ENCODE peak calls at places on chromosomes 16 and 17, in nine cellular contexts. A is A549, U is HCT116, K is Peyer's patch, I is stomach, L is sigmoid colon, H is gastrocnemius medialis, T is vagina, O is adrenal gland. N is an unnamed sample. For H3K4me1, the result is how much of the 10 kb centered on the place peaks cover.

GRCh38 chr17:41009301-41009760 is 403 bp upstream of the KRTAP3-1 start:
- DNase-seq in A (no peak), U (no peak), K (no peak), I (no peak), L (no peak), H (no peak), T (no peak), O (no peak), N (no peak)

GRCh38 chr16:17331071-17331521 is 139.7 kb downstream of the XYLT1 start:
- DNase-seq in A (no peak), U (no peak), K (no peak), I (no peak), L (peak), H (peak), T (no peak), O (peak), N (no peak)

GRCh38 chr16:19486744-19487325 is 35.1 kb downstream of the GDE1 start:
- DNase-seq in A (peak), U (no peak), K (no peak), I (no peak), L (no peak), H (no peak), T (no peak), O (no peak), N (no peak)

GRCh38 chr17:80377798-80378197 is 37.2 kb upstream of the ENDOV start:
- DNase-seq in A (no peak), U (no peak), K (no peak), I (no peak), L (peak), H (no peak), T (no peak), O (no peak), N (no peak)

GRCh38 chr16:85912271-85912974 is 13.5 kb downstream of the IRF8 start:
- DNase-seq in A (no peak), U (no peak), K (peak), I (no peak), L (peak), H (peak), T (no peak), O (peak), N (no peak)

GRCh38 chr17:30299000-30299399 is 7.3 kb upstream of the BLMH start:
- DNase-seq in A (peak), U (no peak), K (no peak), I (no peak), L (no peak), H (no peak), T (no peak), O (no peak), N (no peak)

GRCh38 chr17:49523706-49524472 is 28.8 kb downstream of the NGFR start:
- DNase-seq in A (no peak), U (no peak), K (peak), I (peak), L (no peak), H (no peak), T (no peak), O (no peak), N (no peak)

GRCh38 chr17:60381958-60382357 is 10.0 kb downstream of the USP32 start:
- DNase-seq in A (no peak), U (no peak), K (no peak), I (no peak), L (no peak), H (no peak), T (no peak), O (no peak), N (no peak)

GRCh38 chr17:49762148-49762941 is 1.6 kb downstream of the FAM117A start:
- DNase-seq in A (no peak), U (no peak), K (no peak), I (no peak), L (no peak), H (no peak), T (no peak), O (no peak), N (no peak)

GRCh38 chr17:50304781-50305404 is 30.6 kb downstream of the TMEM92 start:
- DNase-seq in A (no peak), U (no peak), K (no peak), I (peak), L (no peak), H (no peak), T (no peak), O (no peak), N (no peak)

GRCh38 chr16:87286839-87287626 is 30.2 kb downstream of the C16orf95 start:
- DNase-seq in A (no peak), U (no peak), K (no peak), I (no peak), L (no peak), H (no peak), T (no peak), O (no peak), N (no peak)

GRCh38 chr16:30649725-30650368 is 913 bp upstream of the PRR14 start:
- DNase-seq in A (no peak), U (no peak), K (no peak), I (no peak), L (no peak), H (no peak), T (no peak), O (no peak), N (no peak)

GRCh38 chr17:36611345-36612072 is 10.1 kb downstream of the MRM1 start:
- DNase-seq in A (peak), U (no peak), K (no peak), I (no peak), L (no peak), H (no peak), T (no peak), O (peak), N (no peak)

GRCh38 chr17:36004604-36005003 is 3.3 kb upstream of the CCL15 start:
- DNase-seq in A (no peak), U (no peak), K (no peak), I (no peak), L (no peak), H (no peak), T (no peak), O (no peak), N (no peak)

GRCh38 chr17:67390646-67391480 is 13.8 kb downstream of the PITPNC1 start:
- DNase-seq in A (peak), U (peak), K (no peak), I (peak), L (no peak), H (peak), T (no peak), O (peak), N (peak)

GRCh38 chr17:48351916-48352332 is 78.1 kb downstream of the SKAP1 start:
- DNase-seq in A (peak), U (peak), K (no peak), I (no peak), L (no peak), H (no peak), T (no peak), O (no peak), N (no peak)

GRCh38 chr17:1916339-1916738 is 86.5 kb downstream of the RPA1 start:
- DNase-seq in A (no peak), U (no peak), K (no peak), I (no peak), L (no peak), H (no peak), T (no peak), O (no peak), N (peak)

GRCh38 chr17:56499799-56500388 is 93.6 kb upstream of the NOG start:
- DNase-seq in A (peak), U (peak), K (no peak), I (no peak), L (no peak), H (no peak), T (no peak), O (no peak), N (no peak)

GRCh38 chr17:55536205-55536604 is 25.0 kb upstream of the SMIM36 start:
- DNase-seq in A (no peak), U (no peak), K (no peak), I (no peak), L (no peak), H (no peak), T (no peak), O (no peak), N (no peak)

GRCh38 chr17:50657627-50658026 is 22.9 kb downstream of the ABCC3 start:
- DNase-seq in A (no peak), U (no peak), K (peak), I (no peak), L (no peak), H (no peak), T (no peak), O (no peak), N (no peak)

GRCh38 chr17:45117283-45117682 is 15.0 kb downstream of the PLCD3 start:
- DNase-seq in A (no peak), U (no peak), K (no peak), I (no peak), L (no peak), H (no peak), T (no peak), O (no peak), N (no peak)

GRCh38 chr16:15907863-15908478 is 19.6 kb upstream of the CEP20 start:
- DNase-seq in A (peak), U (peak), K (no peak), I (peak), L (peak), H (peak), T (no peak), O (peak), N (no peak)

GRCh38 chr17:73657473-73658116 is 13.3 kb upstream of the SDK2 start:
- DNase-seq in A (peak), U (peak), K (peak), I (peak), L (no peak), H (no peak), T (no peak), O (peak), N (peak)

GRCh38 chr17:8740486-8740885 is 4.2 kb downstream of the CCDC42 start:
- DNase-seq in A (no peak), U (no peak), K (no peak), I (no peak), L (no peak), H (no peak), T (no peak), O (no peak), N (no peak)

GRCh38 chr16:73173396-73173795 is 125.5 kb upstream of the ZFHX3 start:
- DNase-seq in A (no peak), U (no peak), K (no peak), I (no peak), L (no peak), H (no peak), T (no peak), O (no peak), N (no peak)

GRCh38 chr16:73171380-73171779 is 123.5 kb upstream of the ZFHX3 start:
- DNase-seq in A (no peak), U (no peak), K (no peak), I (no peak), L (no peak), H (no peak), T (no peak), O (no peak), N (no peak)

GRCh38 chr16:73172621-73173312 is 124.8 kb upstream of the ZFHX3 start:
- DNase-seq in A (no peak), U (no peak), K (peak), I (peak), L (peak), H (peak), T (no peak), O (peak), N (peak)

GRCh38 chr16:73170587-73170986 is 122.7 kb upstream of the ZFHX3 start:
- DNase-seq in A (no peak), U (no peak), K (no peak), I (no peak), L (no peak), H (no peak), T (no peak), O (no peak), N (no peak)

DNA sequence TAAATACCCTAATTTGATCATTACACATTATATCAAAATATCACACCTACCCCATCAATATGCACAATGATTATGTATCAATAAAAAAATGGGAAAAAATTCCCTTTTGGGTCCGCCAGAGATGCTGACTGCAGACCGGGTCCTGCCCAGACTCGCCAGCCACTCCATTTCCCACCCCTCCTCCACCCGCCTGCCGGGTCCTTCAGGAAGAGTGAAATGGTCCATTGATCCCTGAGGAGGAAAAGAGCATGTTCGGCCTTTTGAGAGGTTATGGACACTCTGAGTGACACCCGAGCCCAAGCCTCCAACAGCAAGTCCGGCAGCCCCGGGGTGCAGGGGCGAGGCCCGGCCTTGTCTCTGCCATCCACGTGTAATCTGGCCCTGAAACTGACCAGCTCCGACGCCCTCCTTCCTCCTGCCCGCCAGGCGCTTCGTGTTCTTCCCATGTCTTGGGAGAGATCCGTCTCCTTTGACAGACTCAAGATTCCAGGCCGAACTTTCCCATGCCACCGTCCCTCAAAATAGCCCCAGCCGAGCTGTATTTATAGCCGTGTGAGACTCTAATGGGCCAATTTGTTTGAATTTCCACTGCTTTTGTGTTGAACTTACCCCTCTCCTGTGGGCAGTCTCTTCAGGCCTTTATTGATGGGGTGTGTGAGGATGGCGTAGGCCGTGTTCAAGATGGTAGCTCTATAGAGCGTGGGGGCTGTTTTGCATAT is 124.1 kb upstream of the ZFHX3 start:
- DNase-seq in A (no peak), U (no peak), K (no peak), I (no peak), L (no peak), H (no peak), T (no peak), O (no peak), N (no peak)
- TF ChIP-seq POLR2A in A (no peak), U (no peak), K (no peak), I (no peak), L (no peak), H (no peak), T (no peak), O (no peak), N (no peak)

DNA sequence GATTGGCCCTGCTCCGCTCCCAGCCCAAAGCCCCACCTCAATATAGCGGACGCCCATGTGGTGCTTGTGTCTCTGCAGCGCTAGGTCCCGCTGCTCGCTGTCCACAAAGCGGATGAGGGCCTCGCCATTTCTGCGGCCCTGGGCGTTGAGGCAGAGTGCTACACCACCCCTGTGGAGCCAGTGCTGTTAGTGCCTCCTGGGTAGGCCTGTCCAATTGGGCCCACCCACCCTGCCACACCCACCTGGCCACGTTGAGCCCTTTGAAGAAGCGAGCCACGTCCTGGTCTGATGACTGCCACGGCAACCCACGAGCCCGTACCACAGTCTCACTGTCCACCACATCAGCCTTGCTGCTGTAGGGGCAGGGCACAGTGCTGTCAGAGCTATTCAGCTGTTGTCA is 3.6 kb downstream of the ESRP2 start:
- DNase-seq in A (no peak), U (no peak), K (peak), I (no peak), L (peak), H (peak), T (no peak), O (no peak), N (peak)
- H3K4me1 ChIP-seq in A (under half), U (under half), K (under half), I (under half), L (under half), H (under half), T (under half), O (under half), N (under half)

GRCh38 chr16:65788434-65789147 is 577.9 kb upstream of the CDH5 start:
- DNase-seq in A (no peak), U (no peak), K (no peak), I (no peak), L (no peak), H (no peak), T (no peak), O (no peak), N (no peak)

GRCh38 chr16:65783709-65784474 is 582.6 kb upstream of the CDH5 start:
- DNase-seq in A (no peak), U (no peak), K (no peak), I (no peak), L (no peak), H (no peak), T (no peak), O (no peak), N (no peak)

GRCh38 chr16:65789148-65789545 is 577.3 kb upstream of the CDH5 start:
- DNase-seq in A (no peak), U (no peak), K (no peak), I (no peak), L (no peak), H (no peak), T (no peak), O (no peak), N (no peak)

GRCh38 chr16:65789546-65789945 is 576.9 kb upstream of the CDH5 start:
- DNase-seq in A (no peak), U (no peak), K (no peak), I (no peak), L (no peak), H (no peak), T (no peak), O (no peak), N (no peak)

DNA sequence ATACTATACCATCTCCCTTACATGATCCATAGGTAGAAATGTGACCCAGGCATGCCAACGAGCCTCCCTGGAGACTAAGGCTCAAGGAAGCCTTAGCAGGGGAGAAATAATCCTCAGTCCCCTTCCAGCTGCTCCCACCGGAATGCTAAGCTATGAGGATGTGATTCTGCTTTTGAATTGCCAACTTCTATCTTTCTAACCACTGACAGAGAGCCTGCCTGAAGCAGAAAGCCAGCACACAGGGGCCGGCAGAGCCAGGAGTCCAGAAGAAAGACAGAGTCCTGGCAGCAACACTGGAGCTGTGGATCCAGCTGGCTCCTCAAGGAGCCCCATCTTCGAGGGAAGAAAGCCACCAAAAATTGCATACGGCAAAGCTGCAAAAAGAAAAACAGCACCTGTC is 579.6 kb upstream of the CDH5 start:
- DNase-seq in A (no peak), U (no peak), K (no peak), I (no peak), L (no peak), H (peak), T (no peak), O (no peak), N (no peak)
- H3K27ac ChIP-seq in A (no peak), U (no peak), K (no peak), I (no peak), L (no peak), H (no peak), T (no peak), O (no peak), N (no peak)

GRCh38 chr17:27351741-27352140 is 57.8 kb downstream of the WSB1 start:
- DNase-seq in A (no peak), U (no peak), K (no peak), I (no peak), L (no peak), H (no peak), T (no peak), O (no peak), N (no peak)

GRCh38 chr17:27354491-27355081 is 60.7 kb downstream of the WSB1 start:
- DNase-seq in A (peak), U (no peak), K (no peak), I (no peak), L (no peak), H (no peak), T (no peak), O (no peak), N (no peak)

GRCh38 chr17:27354051-27354490 is 60.2 kb downstream of the WSB1 start:
- DNase-seq in A (no peak), U (no peak), K (peak), I (no peak), L (peak), H (no peak), T (no peak), O (no peak), N (no peak)

GRCh38 chr17:27353469-27354050 is 59.6 kb downstream of the WSB1 start:
- DNase-seq in A (peak), U (peak), K (peak), I (peak), L (peak), H (peak), T (no peak), O (peak), N (peak)

DNA sequence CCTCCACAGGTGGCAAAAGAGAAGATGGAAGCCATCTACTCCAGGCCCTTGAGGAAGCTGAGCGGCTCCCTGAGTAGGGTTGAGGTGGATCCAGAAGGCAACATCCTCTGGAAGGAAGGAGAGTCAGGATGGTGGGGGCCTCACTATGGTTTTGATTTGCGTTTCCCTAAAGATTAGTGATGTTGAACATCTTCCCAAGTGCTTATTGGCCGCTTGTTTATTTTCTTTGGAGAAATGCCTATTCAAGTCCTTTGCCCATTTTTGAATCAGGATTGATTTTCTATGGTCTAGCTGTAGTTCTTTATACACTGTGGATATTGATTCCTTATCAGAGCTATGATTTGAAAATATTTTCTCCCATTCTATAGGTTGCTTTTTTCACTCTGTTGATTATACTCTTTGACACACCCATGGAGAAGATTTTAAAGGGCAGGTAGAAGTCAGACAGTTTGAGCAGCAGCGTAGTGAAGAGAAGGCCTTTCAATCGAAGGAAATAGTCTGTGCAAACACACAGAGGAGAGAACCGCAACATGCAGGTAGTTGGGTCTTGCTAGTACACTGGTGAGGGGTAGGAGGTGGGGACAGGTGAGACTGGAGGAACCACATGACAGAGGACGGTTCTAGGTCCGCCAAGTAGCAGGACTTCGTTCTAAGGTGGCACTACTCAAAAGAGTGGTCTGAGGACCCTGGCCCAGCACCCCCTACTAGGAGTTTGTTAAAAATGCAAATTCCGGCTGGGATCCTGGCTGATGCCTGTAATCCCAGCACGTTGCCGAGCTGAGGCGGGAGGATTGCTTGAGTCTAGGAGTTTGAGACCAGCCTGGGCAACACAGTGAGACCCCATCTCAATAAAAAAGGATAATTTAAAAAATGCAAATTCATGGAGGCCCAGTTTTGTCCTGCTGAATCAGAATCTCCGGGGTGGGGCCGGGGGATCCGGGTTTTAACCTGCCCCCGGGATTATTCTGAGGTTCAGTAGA is 58.9 kb downstream of the WSB1 start:
- DNase-seq in A (peak), U (no peak), K (no peak), I (no peak), L (peak), H (no peak), T (no peak), O (no peak), N (no peak)
- TF ChIP-seq POLR2A in A (no peak), U (peak), K (no peak), I (no peak), L (no peak), H (no peak), T (no peak), O (no peak), N (no peak)

GRCh38 chr16:27242868-27243590 is 25.5 kb downstream of the NSMCE1 start:
- DNase-seq in A (peak), U (no peak), K (no peak), I (no peak), L (peak), H (no peak), T (peak), O (no peak), N (no peak)
- H3K4me1 ChIP-seq in A (under half), U (under half), K (under half), I (half or more), L (under half), H (under half), T (half or more), O (half or more), N (under half)

N was measured in right lobe of liver.